ENCODE peak calls at places on chromosome 14, in eight cellular contexts. One of them, this sample, is unnamed.

GRCh38 chr14:89205137-89205740 is 211.8 kb downstream of the FOXN3 start:
- DNase-seq in fibroblast of the aortic adventitia: no peak
- DNase-seq in colonic mucosa: no peak
- DNase-seq in AG09319: no peak
- DNase-seq in HL-60: no peak
- DNase-seq in AG10803: no peak
- DNase-seq in H9: no peak
- DNase-seq in mesothelial cell of epicardium: no peak
- DNase-seq in this sample: no peak

GRCh38 chr14:90554341-90554740 is 157.5 kb downstream of the CALM1 start:
- DNase-seq in HL-60: no peak
- DNase-seq in AG10803: no peak
- DNase-seq in H9: no peak
- DNase-seq in colonic mucosa: no peak
- DNase-seq in fibroblast of the aortic adventitia: no peak
- DNase-seq in mesothelial cell of epicardium: no peak
- DNase-seq in AG09319: no peak
- DNase-seq in this sample: no peak

GRCh38 chr14:68748691-68749090 is 44.2 kb downstream of the ZFP36L1 start:
- DNase-seq in AG10803: no peak
- DNase-seq in colonic mucosa: no peak
- DNase-seq in AG09319: no peak
- DNase-seq in fibroblast of the aortic adventitia: no peak
- DNase-seq in HL-60: no peak
- DNase-seq in mesothelial cell of epicardium: no peak
- DNase-seq in H9: no peak
- DNase-seq in this sample: no peak

GRCh38 chr14:99660794-99661193 is 15.9 kb downstream of the HHIPL1 start:
- DNase-seq in AG09319: no peak
- DNase-seq in fibroblast of the aortic adventitia: no peak
- DNase-seq in HL-60: no peak
- DNase-seq in mesothelial cell of epicardium: no peak
- DNase-seq in H9: no peak
- DNase-seq in AG10803: no peak
- DNase-seq in colonic mucosa: no peak
- DNase-seq in this sample: no peak

GRCh38 chr14:63045612-63046320 is 508 bp upstream of the KCNH5 start:
- DNase-seq in fibroblast of the aortic adventitia: peak
- DNase-seq in mesothelial cell of epicardium: peak
- DNase-seq in AG09319: no peak
- DNase-seq in HL-60: no peak
- DNase-seq in H9: peak
- DNase-seq in AG10803: peak
- DNase-seq in colonic mucosa: no peak
- DNase-seq in this sample: no peak

GRCh38 chr14:38040411-38040810 is 167.3 kb upstream of the SSTR1 start:
- DNase-seq in fibroblast of the aortic adventitia: no peak
- DNase-seq in AG10803: no peak
- DNase-seq in AG09319: no peak
- DNase-seq in H9: no peak
- DNase-seq in HL-60: no peak
- DNase-seq in mesothelial cell of epicardium: no peak
- DNase-seq in colonic mucosa: no peak
- DNase-seq in this sample: no peak

GRCh38 chr14:64117671-64118402 is 176.3 kb downstream of the ESR2 start:
- DNase-seq in mesothelial cell of epicardium: no peak
- DNase-seq in colonic mucosa: no peak
- DNase-seq in AG10803: peak
- DNase-seq in fibroblast of the aortic adventitia: peak
- DNase-seq in HL-60: no peak
- DNase-seq in AG09319: peak
- DNase-seq in H9: no peak
- DNase-seq in this sample: peak

GRCh38 chr14:105117710-105118385 is 50.7 kb downstream of the JAG2 start:
- DNase-seq in fibroblast of the aortic adventitia: no peak
- DNase-seq in H9: no peak
- DNase-seq in AG09319: no peak
- DNase-seq in AG10803: no peak
- DNase-seq in HL-60: no peak
- DNase-seq in colonic mucosa: no peak
- DNase-seq in mesothelial cell of epicardium: peak
- DNase-seq in this sample: no peak

GRCh38 chr14:105260826-105261438 is 12.6 kb downstream of the BTBD6 start:
- DNase-seq in AG10803: no peak
- DNase-seq in H9: peak
- DNase-seq in HL-60: no peak
- DNase-seq in fibroblast of the aortic adventitia: no peak
- DNase-seq in colonic mucosa: no peak
- DNase-seq in AG09319: no peak
- DNase-seq in mesothelial cell of epicardium: no peak
- DNase-seq in this sample: no peak

GRCh38 chr14:98564541-98564940 is 707.5 kb downstream of the BCL11B start:
- DNase-seq in colonic mucosa: no peak
- DNase-seq in AG10803: no peak
- DNase-seq in mesothelial cell of epicardium: no peak
- DNase-seq in AG09319: no peak
- DNase-seq in HL-60: no peak
- DNase-seq in fibroblast of the aortic adventitia: no peak
- DNase-seq in H9: no peak
- DNase-seq in this sample: no peak

GRCh38 chr14:36625014-36625413 is 36.6 kb upstream of the PAX9 start:
- DNase-seq in colonic mucosa: no peak
- DNase-seq in AG09319: no peak
- DNase-seq in fibroblast of the aortic adventitia: no peak
- DNase-seq in H9: no peak
- DNase-seq in mesothelial cell of epicardium: no peak
- DNase-seq in HL-60: no peak
- DNase-seq in AG10803: no peak
- DNase-seq in this sample: no peak

GRCh38 chr14:72024043-72024407 is 91.8 kb downstream of the RGS6 start:
- DNase-seq in fibroblast of the aortic adventitia: peak
- DNase-seq in mesothelial cell of epicardium: no peak
- DNase-seq in colonic mucosa: peak
- DNase-seq in AG10803: peak
- DNase-seq in HL-60: peak
- DNase-seq in H9: peak
- DNase-seq in AG09319: no peak
- DNase-seq in this sample: peak

GRCh38 chr14:21264025-21264801 is 5.0 kb downstream of the HNRNPC start:
- DNase-seq in mesothelial cell of epicardium: no peak
- DNase-seq in H9: no peak
- DNase-seq in colonic mucosa: no peak
- DNase-seq in HL-60: no peak
- DNase-seq in fibroblast of the aortic adventitia: peak
- DNase-seq in AG10803: peak
- DNase-seq in AG09319: peak
- DNase-seq in this sample: peak

GRCh38 chr14:91098591-91098990 is 15.3 kb upstream of the DGLUCY start:
- DNase-seq in fibroblast of the aortic adventitia: no peak
- DNase-seq in AG10803: no peak
- DNase-seq in AG09319: no peak
- DNase-seq in H9: no peak
- DNase-seq in colonic mucosa: no peak
- DNase-seq in mesothelial cell of epicardium: no peak
- DNase-seq in HL-60: no peak
- DNase-seq in this sample: no peak

GRCh38 chr14:63952053-63952932 is 99.5 kb downstream of the SYNE2 start:
- DNase-seq in mesothelial cell of epicardium: no peak
- DNase-seq in colonic mucosa: no peak
- DNase-seq in HL-60: no peak
- DNase-seq in H9: no peak
- DNase-seq in AG10803: no peak
- DNase-seq in fibroblast of the aortic adventitia: no peak
- DNase-seq in AG09319: no peak
- DNase-seq in this sample: no peak

GRCh38 chr14:47833006-47833405 is 157.6 kb upstream of the MDGA2 start:
- DNase-seq in fibroblast of the aortic adventitia: no peak
- DNase-seq in mesothelial cell of epicardium: no peak
- DNase-seq in AG09319: no peak
- DNase-seq in AG10803: no peak
- DNase-seq in colonic mucosa: no peak
- DNase-seq in HL-60: no peak
- DNase-seq in H9: no peak
- DNase-seq in this sample: no peak

GRCh38 chr14:52080817-52081755 is 12.2 kb upstream of the NID2 start:
- DNase-seq in mesothelial cell of epicardium: no peak
- DNase-seq in HL-60: no peak
- DNase-seq in AG09319: peak
- DNase-seq in H9: no peak
- DNase-seq in fibroblast of the aortic adventitia: peak
- DNase-seq in AG10803: peak
- DNase-seq in colonic mucosa: no peak
- DNase-seq in this sample: peak

GRCh38 chr14:106843951-106844483 is 1317.6 kb downstream of the TMEM121 start:
- DNase-seq in colonic mucosa: peak
- DNase-seq in mesothelial cell of epicardium: no peak
- DNase-seq in H9: no peak
- DNase-seq in HL-60: no peak
- DNase-seq in AG09319: no peak
- DNase-seq in AG10803: no peak
- DNase-seq in fibroblast of the aortic adventitia: no peak
- DNase-seq in this sample: no peak

GRCh38 chr14:22561661-22562579 is 27.1 kb downstream of the DAD1 start:
- DNase-seq in AG10803: no peak
- DNase-seq in colonic mucosa: no peak
- DNase-seq in mesothelial cell of epicardium: no peak
- DNase-seq in H9: no peak
- DNase-seq in AG09319: no peak
- DNase-seq in HL-60: no peak
- DNase-seq in fibroblast of the aortic adventitia: no peak
- DNase-seq in this sample: no peak

GRCh38 chr14:62501021-62501750 is 544.1 kb downstream of the KCNH5 start:
- DNase-seq in H9: no peak
- DNase-seq in AG09319: no peak
- DNase-seq in colonic mucosa: no peak
- DNase-seq in HL-60: no peak
- DNase-seq in mesothelial cell of epicardium: no peak
- DNase-seq in AG10803: no peak
- DNase-seq in fibroblast of the aortic adventitia: no peak
- DNase-seq in this sample: no peak

GRCh38 chr14:53109028-53109687 is 44.0 kb downstream of the DDHD1 start:
- DNase-seq in H9: no peak
- DNase-seq in AG10803: peak
- DNase-seq in colonic mucosa: no peak
- DNase-seq in mesothelial cell of epicardium: no peak
- DNase-seq in HL-60: no peak
- DNase-seq in fibroblast of the aortic adventitia: no peak
- DNase-seq in AG09319: no peak
- DNase-seq in this sample: no peak

GRCh38 chr14:64502476-64503183 is 1.0 kb downstream of the ZBTB25 start:
- DNase-seq in fibroblast of the aortic adventitia: peak
- DNase-seq in AG09319: no peak
- DNase-seq in H9: no peak
- DNase-seq in mesothelial cell of epicardium: no peak
- DNase-seq in HL-60: no peak
- DNase-seq in colonic mucosa: peak
- DNase-seq in AG10803: peak
- DNase-seq in this sample: no peak

GRCh38 chr14:34053666-34054065 is 102.8 kb upstream of the EGLN3 start:
- DNase-seq in AG09319: no peak
- DNase-seq in HL-60: no peak
- DNase-seq in colonic mucosa: peak
- DNase-seq in fibroblast of the aortic adventitia: peak
- DNase-seq in AG10803: peak
- DNase-seq in mesothelial cell of epicardium: no peak
- DNase-seq in H9: no peak
- DNase-seq in this sample: no peak
- TF ChIP-seq CTCF in AG09319: peak
- TF ChIP-seq CTCF in HL-60: no peak
- TF ChIP-seq CTCF in colonic mucosa: no peak
- TF ChIP-seq CTCF in fibroblast of the aortic adventitia: peak
- TF ChIP-seq CTCF in AG10803: no peak
- TF ChIP-seq CTCF in mesothelial cell of epicardium: no peak
- TF ChIP-seq CTCF in H9: no peak
- TF ChIP-seq CTCF in this sample: no peak

GRCh38 chr14:59028476-59029202 is 159.8 kb upstream of the DAAM1 start:
- DNase-seq in HL-60: peak
- DNase-seq in colonic mucosa: peak
- DNase-seq in mesothelial cell of epicardium: peak
- DNase-seq in AG10803: peak
- DNase-seq in fibroblast of the aortic adventitia: peak
- DNase-seq in AG09319: peak
- DNase-seq in H9: peak
- DNase-seq in this sample: peak
- TF ChIP-seq CTCF in HL-60: peak
- TF ChIP-seq CTCF in colonic mucosa: peak
- TF ChIP-seq CTCF in mesothelial cell of epicardium: peak
- TF ChIP-seq CTCF in AG10803: peak
- TF ChIP-seq CTCF in fibroblast of the aortic adventitia: peak
- TF ChIP-seq CTCF in AG09319: peak
- TF ChIP-seq CTCF in H9: peak
- TF ChIP-seq CTCF in this sample: peak

GRCh38 chr14:67133595-67134441 is 55.4 kb upstream of the GARIN2 start:
- DNase-seq in HL-60: no peak
- DNase-seq in AG09319: no peak
- DNase-seq in AG10803: no peak
- DNase-seq in mesothelial cell of epicardium: no peak
- DNase-seq in fibroblast of the aortic adventitia: peak
- DNase-seq in H9: no peak
- DNase-seq in colonic mucosa: no peak
- DNase-seq in this sample: no peak
- TF ChIP-seq CTCF in HL-60: no peak
- TF ChIP-seq CTCF in AG09319: no peak
- TF ChIP-seq CTCF in AG10803: no peak
- TF ChIP-seq CTCF in mesothelial cell of epicardium: no peak
- TF ChIP-seq CTCF in fibroblast of the aortic adventitia: no peak
- TF ChIP-seq CTCF in H9: no peak
- TF ChIP-seq CTCF in colonic mucosa: no peak
- TF ChIP-seq CTCF in this sample: no peak

DNA sequence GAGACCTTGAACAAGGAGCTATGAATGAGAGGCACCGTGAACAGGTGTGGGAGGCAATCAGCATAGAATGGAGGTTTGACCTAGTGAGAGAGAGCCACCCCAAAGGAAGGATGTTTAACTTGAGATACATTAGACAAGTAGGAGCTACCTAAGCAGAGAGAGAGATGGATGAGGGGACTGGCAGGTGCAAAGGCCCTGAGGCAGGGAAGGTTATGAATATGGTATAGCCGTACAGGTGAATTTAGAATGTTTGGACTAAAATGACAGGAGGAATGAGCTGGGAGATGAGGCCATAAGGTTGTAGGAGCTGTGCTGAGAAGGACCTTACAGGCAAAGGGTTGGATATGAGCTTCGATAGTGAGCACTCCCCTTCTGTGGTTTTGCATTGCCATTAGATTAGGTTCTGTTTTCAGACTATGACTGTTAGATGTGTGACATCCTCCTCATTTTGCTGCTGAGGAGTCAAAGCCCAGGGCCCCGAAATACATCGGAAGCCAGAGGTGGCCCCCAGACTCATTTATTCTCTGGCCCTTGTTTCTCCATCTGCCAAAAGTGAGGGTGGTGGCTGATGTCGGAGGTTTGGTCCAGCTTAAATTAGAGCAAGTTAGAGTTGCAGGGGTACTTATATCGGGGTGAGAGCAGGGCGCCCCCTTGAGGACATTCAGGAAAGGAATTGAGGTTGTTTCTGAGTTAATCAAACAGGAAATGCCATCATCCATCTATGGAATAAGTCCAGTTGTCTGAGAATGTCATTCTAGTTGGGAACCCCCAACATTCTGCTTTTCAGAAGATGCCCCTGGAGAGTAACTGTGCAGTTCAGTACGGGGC is 29.4 kb downstream of the SLC24A4 start:
- DNase-seq in AG09319: no peak
- DNase-seq in H9: peak
- DNase-seq in AG10803: peak
- DNase-seq in colonic mucosa: no peak
- DNase-seq in mesothelial cell of epicardium: no peak
- DNase-seq in fibroblast of the aortic adventitia: peak
- DNase-seq in HL-60: peak
- DNase-seq in this sample: no peak
- TF ChIP-seq CTCF in AG09319: peak
- TF ChIP-seq CTCF in H9: peak
- TF ChIP-seq CTCF in AG10803: peak
- TF ChIP-seq CTCF in colonic mucosa: no peak
- TF ChIP-seq CTCF in mesothelial cell of epicardium: no peak
- TF ChIP-seq CTCF in fibroblast of the aortic adventitia: no peak
- TF ChIP-seq CTCF in HL-60: peak
- TF ChIP-seq CTCF in this sample: peak

This sample was measured in retinal pigment epithelial cell.